ENCODE peak calls at places on chromosomes 4 and X, in six cellular contexts. C, T, D, V, M and O are unnamed samples.

GRCh38 chr4:24010573-24010972 is 120.7 kb upstream of the PPARGC1A start:
- DNase-seq in C (no peak), T (no peak), M (no peak), D (no peak), V (no peak), O (no peak)

GRCh38 chrX:18758166-18758932 is 50.9 kb downstream of the PPEF1 start:
- DNase-seq in M (no peak), D (peak), C (no peak), T (no peak), V (no peak), O (no peak)

GRCh38 chr4:89021678-89022077 is 35.3 kb downstream of the FAM13A start:
- DNase-seq in V (no peak), C (no peak), M (no peak), D (no peak), T (no peak), O (no peak)

GRCh38 chr4:145909331-145909730 is 29.3 kb downstream of the ZNF827 start:
- DNase-seq in C (no peak), V (no peak), T (no peak), M (no peak), D (no peak), O (no peak)

GRCh38 chrX:69137371-69137881 is 27.8 kb downstream of the PJA1 start:
- DNase-seq in C (no peak), T (no peak), M (peak), V (no peak), D (no peak), O (no peak)

GRCh38 chrX:261858-262390 is 19.3 kb upstream of the PLCXD1 start:
- DNase-seq in D (no peak), T (no peak), M (no peak), V (no peak), C (no peak), O (no peak)

GRCh38 chr4:44150091-44150576 is 298.5 kb downstream of the KCTD8 start:
- DNase-seq in D (no peak), M (peak), T (no peak), C (no peak), V (no peak), O (no peak)

GRCh38 chr4:6200922-6201362 is 593 bp upstream of the JAKMIP1 start:
- DNase-seq in V (no peak), C (no peak), T (peak), D (no peak), M (no peak), O (no peak)

GRCh38 chrX:14927391-14927790 is 54.2 kb downstream of the MOSPD2 start:
- DNase-seq in T (no peak), D (no peak), C (no peak), V (no peak), M (no peak), O (no peak)

GRCh38 chr4:97262769-97263168 is 880.5 kb downstream of the STPG2 start:
- DNase-seq in V (no peak), M (no peak), D (no peak), C (no peak), T (no peak), O (no peak)

GRCh38 chr4:6259886-6260285 is 9.8 kb upstream of the WFS1 start:
- DNase-seq in D (no peak), M (no peak), V (no peak), T (no peak), C (no peak), O (no peak)

GRCh38 chrX:1427756-1428155 is 25.0 kb downstream of the ASMTL start:
- DNase-seq in M (no peak), T (no peak), D (no peak), V (no peak), C (no peak), O (no peak)

GRCh38 chr4:123599920-123600394 is 203.4 kb downstream of the SPRY1 start:
- DNase-seq in M (peak), V (no peak), D (peak), T (peak), C (peak), O (peak)